ENCODE peak calls at places on chromosomes 4 and X, in ten cellular contexts. S, H, P, T, Y, Z, V, O, W and J are unnamed samples.

GRCh38 chr4:42596918-42597317 is 60.0 kb downstream of the ATP8A1 start:
- DNase-seq in S (no peak), Y (no peak), Z (no peak), V (no peak), W (no peak), H (no peak), T (no peak), O (no peak), P (no peak), J (no peak)

GRCh38 chrX:11111947-11112346 is 815 bp downstream of the HCCS start:
- DNase-seq in O (no peak), Z (no peak), P (peak; percentile 37), Y (no peak), V (peak; percentile 17), H (no peak), S (no peak), T (no peak), W (no peak), J (no peak)

GRCh38 chr4:55547461-55547770 is 707 bp upstream of the CLOCK start:
- DNase-seq in P (no peak), O (peak; percentile 64), S (no peak), T (peak; percentile 43), W (no peak), H (peak; percentile 59), Y (no peak), V (no peak), Z (no peak), J (no peak)

GRCh38 chr4:3708103-3708510 is 58.1 kb upstream of the ADRA2C start:
- DNase-seq in W (no peak), V (no peak), Z (no peak), O (peak; percentile 45), Y (no peak), T (peak; percentile 10), P (no peak), H (no peak), S (peak; percentile 86), J (peak; percentile 30)

GRCh38 chrX:154370300-154370881 is 4.0 kb downstream of the FLNA start:
- DNase-seq in P (no peak), T (peak; percentile 48), Z (no peak), W (no peak), V (no peak), H (no peak), O (peak; percentile 61), Y (no peak), S (no peak), J (no peak)

GRCh38 chrX:72576161-72576896 is 3.7 kb upstream of the HDAC8 start:
- DNase-seq in P (no peak), H (no peak), W (no peak), Z (no peak), Y (no peak), S (peak; percentile 43), O (no peak), T (no peak), V (no peak), J (no peak)

GRCh38 chr4:3530663-3531254 is 1.5 kb downstream of the LRPAP1 start:
- DNase-seq in P (no peak), Y (no peak), T (no peak), V (no peak), S (no peak), H (no peak), Z (no peak), O (peak; percentile 59), W (no peak), J (peak; percentile 41)

GRCh38 chr4:168409089-168409801 is 71.0 kb downstream of the DDX60L start:
- DNase-seq in Y (no peak), T (no peak), O (no peak), H (no peak), W (no peak), Z (no peak), V (no peak), P (no peak), S (peak; percentile 40), J (no peak)

GRCh38 chrX:153723351-153724251 is 586 bp downstream of the BCAP31 start:
- DNase-seq in P (peak; percentile 50), S (peak; percentile 42), Z (no peak), Y (peak; percentile 32), W (peak; percentile 24), T (peak; percentile 36), V (peak; percentile 55), O (peak; percentile 63), H (no peak), J (no peak)

GRCh38 chr4:182642831-182643230 is 274.4 kb downstream of the DCTD start:
- DNase-seq in W (no peak), Z (no peak), V (no peak), S (peak; percentile 15), P (no peak), Y (no peak), O (no peak), H (no peak), T (no peak), J (no peak)

GRCh38 chr4:95421869-95422268 is 126.9 kb downstream of the UNC5C start:
- DNase-seq in Y (no peak), P (no peak), W (no peak), T (no peak), Z (no peak), S (no peak), H (no peak), O (no peak), V (no peak), J (no peak)

GRCh38 chr4:145679520-145679919 is 426 bp upstream of the C4orf51 start:
- DNase-seq in V (no peak), P (peak; percentile 13), Z (peak; percentile 72), S (peak; percentile 75), O (peak; percentile 79), Y (no peak), H (no peak), T (no peak), W (no peak), J (no peak)

GRCh38 chr4:8699479-8700145 is 107.0 kb downstream of the CPZ start:
- DNase-seq in O (no peak), V (peak; percentile 5), Z (no peak), T (no peak), H (no peak), P (no peak), S (no peak), W (no peak), Y (no peak), J (no peak)

GRCh38 chr4:14994242-14994641 is 8.0 kb upstream of the CPEB2 start:
- DNase-seq in V (no peak), Z (no peak), O (no peak), Y (no peak), P (no peak), S (peak; percentile 17), T (no peak), W (no peak), H (no peak), J (peak; percentile 63)

GRCh38 chr4:23135792-23136645 is 443.3 kb downstream of the GBA3 start:
- DNase-seq in P (peak; percentile 54), W (no peak), H (peak; percentile 39), T (no peak), O (no peak), Y (no peak), V (no peak), Z (peak; percentile 59), S (peak; percentile 30), J (no peak)

GRCh38 chr4:95547708-95548471 is 883 bp downstream of the UNC5C start:
- DNase-seq in P (peak; percentile 4), H (peak; percentile 41), W (peak; percentile 17), Y (no peak), O (peak; percentile 54), S (peak; percentile 2), T (peak; percentile 21), Z (no peak), V (peak; percentile 13), J (peak; percentile 43)

GRCh38 chr4:69896530-69897116 is 34.2 kb upstream of the CSN1S1 start:
- DNase-seq in S (no peak), H (no peak), V (no peak), O (no peak), Z (no peak), Y (no peak), T (no peak), W (no peak), P (no peak), J (no peak)
- TF ChIP-seq CTCF in S (peak; percentile 47), H (peak; percentile 73), V (peak; percentile 50), O (no peak), Z (peak; percentile 33), Y (no peak), T (no peak), W (peak; percentile 70), P (peak; percentile 18), J (no peak)

GRCh38 chrX:773292-774025 is 142.9 kb downstream of the SHOX start:
- DNase-seq in T (no peak), S (no peak), H (no peak), V (no peak), W (no peak), Z (no peak), Y (no peak), P (no peak), O (no peak), J (no peak)
- TF ChIP-seq CTCF in T (no peak), S (no peak), H (no peak), V (no peak), W (no peak), Z (no peak), Y (no peak), P (no peak), O (no peak), J (no peak)

DNA sequence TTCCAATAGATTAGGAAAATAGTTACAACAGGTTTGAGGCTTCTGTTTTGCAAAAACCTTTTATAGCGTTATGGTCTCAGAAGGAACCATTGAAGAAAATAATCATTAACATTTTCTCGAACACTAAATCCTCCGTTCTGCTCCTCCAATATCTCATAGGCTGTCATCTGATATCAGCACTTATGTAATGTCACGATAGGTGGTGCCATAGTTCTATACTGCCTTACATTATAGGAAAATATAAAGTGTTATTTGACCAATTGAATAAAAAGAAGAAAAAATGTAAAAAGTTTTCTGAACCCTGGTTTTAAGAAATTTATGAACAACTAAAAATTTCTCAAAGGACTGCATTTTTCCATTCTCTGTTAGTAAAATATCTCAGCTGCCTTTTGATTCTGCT is 291.4 kb downstream of the RPA4 start:
- DNase-seq in P (no peak), S (no peak), Y (no peak), T (no peak), V (no peak), H (no peak), Z (no peak), W (no peak), O (no peak), J (no peak)
- TF ChIP-seq CTCF in P (no peak), S (no peak), Y (no peak), T (no peak), V (no peak), H (no peak), Z (no peak), W (no peak), O (no peak), J (no peak)

DNA sequence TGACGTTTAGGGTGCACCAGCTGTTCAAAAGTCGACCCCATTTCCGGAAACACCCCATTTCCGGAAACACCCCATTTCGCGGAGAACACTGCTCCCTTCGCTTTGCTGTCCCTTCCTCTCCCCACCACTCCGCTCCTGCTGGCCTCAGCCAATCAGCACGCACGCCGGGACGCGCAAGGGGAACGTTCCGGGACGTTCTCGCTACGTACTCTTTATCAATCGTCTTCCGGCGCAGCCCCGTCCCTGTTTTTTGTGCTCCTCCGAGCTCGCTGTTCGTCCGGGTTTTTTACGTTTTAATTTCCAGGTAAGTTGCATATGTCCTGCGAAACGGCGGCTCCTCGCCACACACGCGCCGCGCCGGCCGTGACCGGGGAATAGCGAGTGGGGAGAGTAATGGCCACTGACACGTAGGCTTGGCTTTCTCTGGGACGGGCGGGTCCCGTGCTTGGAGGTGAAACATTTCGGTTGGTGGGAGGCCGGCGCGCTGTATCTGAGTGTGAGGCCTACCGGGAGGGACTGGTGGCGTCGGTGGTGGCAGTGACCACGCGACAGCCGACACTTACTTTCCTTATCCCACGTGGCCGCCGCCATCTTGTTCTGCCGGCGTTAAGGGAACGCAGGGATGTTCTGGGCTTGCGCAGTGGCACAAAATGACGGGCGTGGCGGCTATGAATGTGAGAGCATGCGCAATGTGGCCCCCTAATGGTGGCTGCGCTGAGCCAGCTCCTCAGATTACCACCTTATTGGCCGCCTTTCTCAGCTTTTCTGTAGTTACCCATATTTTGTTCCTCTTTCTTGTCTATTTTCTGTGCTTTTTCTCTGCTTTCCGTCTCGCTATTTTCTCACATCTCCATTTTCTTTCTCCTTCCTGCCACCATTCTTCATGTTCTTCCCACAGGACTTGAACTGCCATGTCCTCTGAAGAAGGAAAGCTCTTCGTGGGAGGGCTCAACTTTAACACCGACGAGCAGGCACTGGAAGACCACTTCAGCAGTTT is at the start of gene RBM3:
- DNase-seq in S (peak; percentile 94), H (peak; percentile 67), T (peak; percentile 91), Y (peak; percentile 89), W (peak; percentile 66), V (peak; percentile 94), Z (peak; percentile 70), P (peak; percentile 92), O (peak; percentile 97), J (peak; percentile 95)
- TF ChIP-seq CTCF in S (peak; percentile 40), H (peak; percentile 53), T (peak; percentile 58), Y (peak; percentile 36), W (peak; percentile 42), V (peak; percentile 64), Z (peak; percentile 42), P (no peak), O (peak; percentile 43), J (peak; percentile 23)